ENCODE peak calls at places on chromosome 3, in six cellular contexts. I is HCT116, W is GM12878, C is H1, Q is SK-N-SH, A is K562. D is an unnamed sample.

GRCh38 chr3:166125179-166125578 is 288.0 kb upstream of the BCHE start:
- DNase-seq in I (no peak), W (no peak), C (no peak), Q (no peak), A (no peak), D (no peak)

GRCh38 chr3:139447486-139447885 is 28.8 kb downstream of the RBP2 start:
- DNase-seq in I (no peak), W (no peak), C (no peak), Q (no peak), A (no peak), D (no peak)

GRCh38 chr3:172904817-172905479 is 154.4 kb downstream of the ECT2 start:
- DNase-seq in I (no peak), W (no peak), C (peak), Q (peak), A (no peak), D (no peak)

GRCh38 chr3:141764041-141764440 is 833 bp downstream of the GRK7 start:
- DNase-seq in I (no peak), W (no peak), C (no peak), Q (no peak), A (no peak), D (no peak)

GRCh38 chr3:71973337-71974030 is 188.5 kb upstream of the PROK2 start:
- DNase-seq in I (no peak), W (no peak), C (no peak), Q (no peak), A (no peak), D (no peak)

GRCh38 chr3:155078959-155079794 is 942 bp upstream of the MME start:
- DNase-seq in I (no peak), W (no peak), C (peak), Q (peak), A (peak), D (peak)

GRCh38 chr3:36700537-36701248 is 63.7 kb downstream of the DCLK3 start:
- DNase-seq in I (peak), W (no peak), C (peak), Q (peak), A (peak), D (peak)

GRCh38 chr3:11719406-11720219 is 75.9 kb upstream of the VGLL4 start:
- DNase-seq in I (peak), W (no peak), C (peak), Q (peak), A (peak), D (peak)

GRCh38 chr3:420584-420983 is 224.0 kb downstream of the CHL1 start:
- DNase-seq in I (no peak), W (no peak), C (no peak), Q (no peak), A (no peak), D (no peak)

GRCh38 chr3:17730318-17730967 is 12.0 kb downstream of the TBC1D5 start:
- DNase-seq in I (peak), W (no peak), C (no peak), Q (no peak), A (peak), D (peak)

GRCh38 chr3:45799586-45799985 is 3.2 kb upstream of the SLC6A20 start:
- DNase-seq in I (no peak), W (no peak), C (peak), Q (no peak), A (no peak), D (no peak)

GRCh38 chr3:43754316-43754715 is 63.6 kb downstream of the ABHD5 start:
- DNase-seq in I (no peak), W (no peak), C (no peak), Q (no peak), A (no peak), D (no peak)

GRCh38 chr3:113193298-113193697 is 18.1 kb upstream of the BOC start:
- DNase-seq in I (no peak), W (no peak), C (no peak), Q (no peak), A (no peak), D (no peak)

GRCh38 chr3:42763023-42763422 is 10.0 kb downstream of the CCDC13 start:
- DNase-seq in I (no peak), W (no peak), C (no peak), Q (no peak), A (no peak), D (peak)

GRCh38 chr3:136350557-136350956 is 100.4 kb downstream of the PCCB start:
- DNase-seq in I (no peak), W (no peak), C (no peak), Q (no peak), A (no peak), D (no peak)

GRCh38 chr3:46284981-46285683 is 42.9 kb downstream of the CCR3 start:
- DNase-seq in I (no peak), W (no peak), C (no peak), Q (no peak), A (no peak), D (no peak)

GRCh38 chr3:149547413-149547812 is 72.9 kb downstream of the TM4SF4 start:
- DNase-seq in I (no peak), W (no peak), C (no peak), Q (no peak), A (no peak), D (no peak)

GRCh38 chr3:114370537-114371174 is 76.8 kb downstream of the TIGIT start:
- DNase-seq in I (no peak), W (no peak), C (peak), Q (no peak), A (no peak), D (no peak)

GRCh38 chr3:179146911-179147570 is 1.1 kb upstream of the PIK3CA start:
- DNase-seq in I (peak), W (peak), C (no peak), Q (peak), A (peak), D (peak)

GRCh38 chr3:10390641-10391373 is 69.9 kb upstream of the SEC13 start:
- DNase-seq in I (no peak), W (no peak), C (no peak), Q (no peak), A (no peak), D (no peak)

GRCh38 chr3:168472811-168473210 is 377.1 kb upstream of the GOLIM4 start:
- DNase-seq in I (no peak), W (no peak), C (no peak), Q (no peak), A (no peak), D (no peak)

GRCh38 chr3:13866406-13866965 is 13.4 kb downstream of the WNT7A start:
- DNase-seq in I (no peak), W (no peak), C (no peak), Q (no peak), A (no peak), D (no peak)

GRCh38 chr3:17841190-17841828 is 98.9 kb upstream of the TBC1D5 start:
- DNase-seq in I (peak), W (peak), C (peak), Q (peak), A (peak), D (peak)

DNA sequence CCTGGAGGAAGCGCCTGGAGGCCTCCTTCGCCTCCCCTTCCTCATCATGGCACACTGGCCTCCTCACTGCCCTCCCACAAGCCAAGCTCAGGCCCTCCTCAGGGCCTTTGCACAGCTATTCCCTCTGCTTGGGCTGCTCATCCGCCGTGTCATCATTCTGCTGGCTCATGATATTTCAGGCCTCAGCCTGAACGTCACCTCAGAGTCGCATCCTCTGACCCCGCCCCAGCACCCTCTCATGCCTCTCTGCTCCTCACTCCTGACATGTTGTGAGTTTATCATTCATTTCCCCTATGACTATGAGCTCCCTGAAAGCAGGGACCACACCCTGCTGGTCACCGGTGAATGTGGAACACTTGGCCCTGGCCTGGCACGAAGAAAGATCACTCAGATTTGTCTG is 20.7 kb upstream of the POC1A start:
- DNase-seq in I (no peak), W (no peak), C (no peak), Q (no peak), A (no peak), D (no peak)
- TF ChIP-seq JUND in I (no peak), W (no peak), C (no peak), Q (no peak), A (no peak), D (no peak)

GRCh38 chr3:57951106-57951882 is 56.9 kb upstream of the FLNB start:
- DNase-seq in I (peak), W (no peak), C (no peak), Q (peak), A (peak), D (no peak)
- TF ChIP-seq JUND in I (peak), W (no peak), C (no peak), Q (peak), A (peak), D (no peak)

DNA sequence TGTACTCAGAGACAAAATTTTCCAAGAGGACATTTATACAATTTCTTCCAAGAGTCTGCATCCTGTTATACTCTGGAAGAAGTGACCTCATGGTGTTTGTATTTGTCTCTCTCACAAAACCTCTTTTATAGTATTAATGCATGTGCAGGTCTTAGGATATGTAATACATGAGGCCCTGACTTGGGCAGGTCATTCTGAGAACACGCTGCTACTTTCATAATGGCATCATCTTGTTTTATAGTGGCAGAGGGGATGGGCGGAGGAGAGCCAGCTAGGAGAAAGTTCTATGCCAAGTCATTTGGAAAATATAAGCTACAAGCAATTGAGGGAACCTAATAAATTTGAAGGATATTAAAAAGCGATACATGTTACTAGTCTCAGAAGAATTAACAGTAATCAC is 72.1 kb upstream of the P3H2 start:
- DNase-seq in I (no peak), W (no peak), C (no peak), Q (no peak), A (no peak), D (no peak)
- TF ChIP-seq JUND in I (no peak), W (no peak), C (no peak), Q (no peak), A (no peak), D (no peak)

DNA sequence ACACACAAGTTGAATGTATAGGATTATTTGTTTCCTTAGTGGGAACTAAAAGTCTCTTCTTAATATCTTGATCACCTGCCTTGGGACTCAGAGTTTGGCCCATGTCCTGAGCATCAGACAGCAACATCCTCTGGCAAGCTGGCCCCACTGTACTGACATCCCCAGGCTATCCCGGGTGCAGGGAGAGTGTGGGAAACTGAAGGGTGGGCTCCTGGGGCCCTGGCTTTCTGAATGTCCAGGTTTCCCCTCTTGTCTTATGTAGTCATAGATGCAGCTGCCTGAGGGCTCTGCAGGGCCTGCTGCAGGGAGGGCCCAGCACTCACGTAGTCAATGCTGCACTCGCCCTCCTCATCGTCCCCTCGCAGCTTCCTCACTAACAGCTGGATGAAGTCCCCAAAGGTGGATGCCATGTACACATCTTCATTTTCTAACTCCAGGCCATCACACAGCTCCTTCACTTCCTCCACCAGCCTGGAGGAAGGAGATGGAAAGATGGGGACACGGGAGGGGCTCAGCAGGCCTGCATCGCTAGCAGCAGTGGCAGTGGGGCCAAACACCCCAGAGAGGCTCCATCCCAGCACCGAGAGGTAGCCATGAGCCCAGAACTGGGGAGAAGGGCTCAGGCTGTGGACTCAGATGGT is 42.8 kb downstream of the ALDH1L1 start:
- DNase-seq in I (no peak), W (no peak), C (peak), Q (no peak), A (no peak), D (no peak)
- TF ChIP-seq JUND in I (no peak), W (no peak), C (no peak), Q (no peak), A (no peak), D (no peak)

GRCh38 chr3:107068980-107069379 is 308.3 kb upstream of the CCDC54 start:
- DNase-seq in I (no peak), W (no peak), C (no peak), Q (no peak), A (no peak), D (no peak)
- TF ChIP-seq JUND in I (no peak), W (no peak), C (no peak), Q (no peak), A (no peak), D (no peak)